ENCODE peak calls at places on chromosomes 13 and 19, in six cellular contexts. Z, J, G, B, P and D are unnamed samples.
A peak's percentile ranks its signal among the peaks of the same experiment; 100 is the strongest.

GRCh38 chr13:110304256-110304655 is 2.7 kb downstream of the COL4A1 start:
- DNase-seq in Z (peak; percentile 76), J (peak; percentile 55), G (no peak), B (no peak), P (no peak), D (no peak)

GRCh38 chr13:99847318-99847750 is 124.2 kb downstream of the ZIC5 start:
- DNase-seq in Z (no peak), J (no peak), G (no peak), B (no peak), P (no peak), D (no peak)

GRCh38 chr13:72383646-72384045 is 343.8 kb downstream of the MZT1 start:
- DNase-seq in Z (no peak), J (no peak), G (no peak), B (no peak), P (no peak), D (no peak)

GRCh38 chr19:10404888-10405808 is 1.8 kb upstream of the CDC37 start:
- DNase-seq in Z (no peak), J (peak; percentile 13), G (no peak), B (no peak), P (no peak), D (no peak)

GRCh38 chr19:709965-710714 is 1.4 kb downstream of the PALM start:
- DNase-seq in Z (no peak), J (no peak), G (peak; percentile 81), B (no peak), P (no peak), D (no peak)

GRCh38 chr13:109789262-109789661 is 2.9 kb upstream of the IRS2 start:
- DNase-seq in Z (no peak), J (no peak), G (no peak), B (no peak), P (no peak), D (no peak)

GRCh38 chr19:3281026-3281425 is 56.6 kb downstream of the CELF5 start:
- DNase-seq in Z (no peak), J (no peak), G (no peak), B (no peak), P (no peak), D (no peak)

GRCh38 chr13:33931397-33931987 is 113.5 kb downstream of the RFC3 start:
- DNase-seq in Z (peak; percentile 61), J (peak; percentile 56), G (no peak), B (peak; percentile 63), P (no peak), D (peak; percentile 30)

GRCh38 chr19:47776568-47776967 is 1.9 kb upstream of the SELENOW start:
- DNase-seq in Z (no peak), J (peak; percentile 31), G (no peak), B (no peak), P (no peak), D (peak; percentile 82)

GRCh38 chr13:51643882-51644281 is 59.6 kb downstream of the WDFY2 start:
- DNase-seq in Z (peak; percentile 87), J (peak; percentile 97), G (no peak), B (no peak), P (no peak), D (peak; percentile 73)

GRCh38 chr19:18449552-18449951 is 11.6 kb upstream of the ISYNA1 start:
- DNase-seq in Z (no peak), J (no peak), G (no peak), B (no peak), P (no peak), D (no peak)

GRCh38 chr19:18446145-18446810 is 8.3 kb upstream of the ISYNA1 start:
- DNase-seq in Z (no peak), J (no peak), G (no peak), B (no peak), P (no peak), D (no peak)

GRCh38 chr19:18445252-18445948 is 7.5 kb upstream of the ISYNA1 start:
- DNase-seq in Z (no peak), J (no peak), G (no peak), B (no peak), P (no peak), D (no peak)

GRCh38 chr19:18444513-18444912 is 6.6 kb upstream of the ISYNA1 start:
- DNase-seq in Z (no peak), J (no peak), G (no peak), B (no peak), P (no peak), D (no peak)

GRCh38 chr19:18446811-18447359 is 9.0 kb upstream of the ISYNA1 start:
- DNase-seq in Z (no peak), J (no peak), G (no peak), B (no peak), P (no peak), D (no peak)
- H3K27ac ChIP-seq in Z (no peak overlapping the region), J (no peak overlapping the region), G (no peak overlapping the region), B (peak overlapping the region; percentile 10), P (no peak overlapping the region), D (peak overlapping the region; percentile 22)

DNA sequence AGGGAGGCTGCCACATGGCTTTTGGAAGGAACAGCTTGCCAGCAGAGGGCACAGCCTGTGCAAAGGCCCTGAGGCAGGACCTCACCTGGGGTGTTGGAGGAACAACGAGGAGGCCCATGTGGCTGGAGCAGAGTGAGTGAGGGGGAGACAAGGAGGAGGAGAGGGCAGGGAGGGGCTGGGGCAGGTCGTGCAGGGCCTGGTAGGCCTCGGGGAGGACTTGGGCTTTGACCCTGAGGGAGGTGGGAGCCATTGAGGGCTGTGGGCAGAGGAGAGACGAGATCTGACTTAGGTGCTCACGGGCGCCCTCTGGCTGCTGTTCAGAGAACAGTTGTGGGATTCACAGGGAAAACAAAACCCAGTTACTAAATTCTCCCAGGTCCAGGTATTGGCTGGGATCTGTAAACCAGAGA is 25.2 kb downstream of the ZNRF4 start:
- DNase-seq in Z (no peak), J (no peak), G (no peak), B (peak; percentile 82), P (no peak), D (peak; percentile 24)
- TF ChIP-seq CTCF in Z (peak; percentile 74), J (peak; percentile 18), G (peak; percentile 24), B (peak; percentile 77), P (no peak), D (peak; percentile 59)

GRCh38 chr13:19074519-19074918 is 107.1 kb downstream of the TUBA3C start:
- DNase-seq in Z (no peak), J (no peak), G (no peak), B (no peak), P (no peak), D (no peak)
- H3K27ac ChIP-seq in Z (no peak overlapping the region), J (no peak overlapping the region), G (no peak overlapping the region), B (no peak overlapping the region), P (no peak overlapping the region), D (no peak overlapping the region)

DNA sequence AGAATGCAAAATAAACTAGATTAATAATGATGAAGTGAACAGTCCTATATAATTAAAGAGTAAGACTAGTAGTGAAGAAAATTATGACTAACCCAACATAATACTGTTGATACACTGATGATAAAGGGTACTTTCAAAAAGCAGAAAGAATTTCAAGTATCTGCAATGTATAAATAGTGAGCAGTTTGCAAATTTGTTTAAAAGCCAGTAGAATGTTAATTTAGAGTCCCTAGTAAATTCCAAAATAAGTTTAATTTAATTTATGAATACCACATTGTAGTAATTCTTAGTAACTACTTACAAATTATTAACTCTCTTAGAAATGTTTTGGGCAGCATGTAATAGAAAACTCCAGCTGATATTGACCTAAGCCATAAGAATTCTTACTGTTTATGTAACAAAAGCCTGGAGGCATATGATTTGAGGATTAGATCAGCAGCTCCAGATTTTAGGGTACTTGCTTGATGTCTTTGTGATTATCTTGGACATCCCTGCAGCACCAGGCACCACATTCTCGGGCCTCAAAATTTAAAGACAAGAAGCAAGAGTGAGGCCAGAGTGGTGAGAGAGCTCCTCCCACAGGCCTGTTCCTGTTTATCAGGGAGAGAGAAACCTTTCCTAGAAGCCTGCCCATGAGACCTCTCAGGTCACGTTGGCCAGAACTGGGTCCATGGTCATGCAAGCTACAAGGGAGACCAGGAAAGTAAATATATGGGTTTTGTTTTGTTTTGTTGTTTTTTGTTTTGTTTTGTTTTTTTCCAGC is 67.6 kb upstream of the TDRD3 start:
- DNase-seq in Z (peak; percentile 43), J (peak; percentile 29), G (no peak), B (peak; percentile 90), P (no peak), D (peak; percentile 22)
- TF ChIP-seq CTCF in Z (peak; percentile 68), J (peak; percentile 32), G (no peak), B (peak; percentile 85), P (no peak), D (peak; percentile 37)

GRCh38 chr13:21434588-21434987 is 24.5 kb downstream of the ZDHHC20 start:
- DNase-seq in Z (no peak), J (no peak), G (no peak), B (no peak), P (no peak), D (no peak)
- H3K27ac ChIP-seq in Z (no peak overlapping the region), J (no peak overlapping the region), G (no peak overlapping the region), B (no peak overlapping the region), P (no peak overlapping the region), D (no peak overlapping the region)

DNA sequence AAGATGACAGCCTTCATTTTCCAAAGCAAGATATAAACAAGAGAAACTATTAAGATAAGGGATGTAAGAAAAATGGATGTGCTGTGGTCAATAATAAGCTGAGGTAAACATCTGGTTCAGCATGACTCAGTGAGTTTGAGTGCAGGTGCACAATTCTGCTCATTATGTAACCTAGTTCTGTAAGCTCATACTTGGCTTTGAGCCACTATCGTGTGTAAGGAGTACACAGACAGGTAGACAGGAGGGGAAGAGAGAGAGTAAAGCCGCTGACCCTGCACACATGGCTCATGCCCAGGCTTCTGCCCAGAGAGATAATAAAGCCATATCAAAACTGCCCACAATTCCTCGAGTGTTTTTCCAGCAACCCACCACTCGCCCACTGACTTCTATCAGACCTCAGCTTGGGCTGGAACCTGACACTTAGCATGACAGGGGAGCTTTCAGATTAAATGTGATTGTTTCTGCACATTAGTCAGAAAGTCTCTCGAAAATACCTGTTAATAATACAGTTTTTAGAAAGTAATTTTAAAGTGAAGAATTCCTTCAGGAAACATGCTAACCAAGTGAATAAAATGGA is 51.7 kb downstream of the ZNF91 start:
- DNase-seq in Z (no peak), J (peak; percentile 7), G (no peak), B (no peak), P (no peak), D (no peak)
- TF ChIP-seq CTCF in Z (no peak), J (no peak), G (no peak), B (no peak), P (no peak), D (no peak)

GRCh38 chr13:29422015-29422414 is 173.5 kb downstream of the SLC7A1 start:
- DNase-seq in Z (no peak), J (no peak), G (no peak), B (no peak), P (no peak), D (no peak)

GRCh38 chr13:29423050-29423449 is 172.4 kb downstream of the SLC7A1 start:
- DNase-seq in Z (no peak), J (no peak), G (no peak), B (no peak), P (no peak), D (no peak)

DNA sequence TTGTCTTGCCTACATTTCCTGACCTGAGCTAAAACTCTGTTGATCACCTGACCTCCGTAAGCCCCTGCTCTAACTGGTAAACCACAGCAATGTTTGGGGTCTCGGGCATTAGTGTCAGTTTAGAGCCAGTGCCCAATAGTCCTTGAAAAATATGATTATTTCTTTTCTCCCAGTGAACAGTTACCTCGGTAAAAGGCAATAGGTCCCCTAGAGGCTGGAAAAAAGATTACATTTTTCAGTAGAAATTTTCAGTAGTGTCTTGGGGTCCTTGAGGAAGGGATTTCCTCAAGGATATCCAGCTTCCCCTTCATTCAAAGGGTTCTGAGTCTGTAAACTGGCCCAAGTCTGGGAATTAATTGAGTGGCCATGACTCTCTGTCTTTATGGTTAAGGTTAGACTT is 177.5 kb downstream of the SLC7A1 start:
- DNase-seq in Z (no peak), J (no peak), G (no peak), B (no peak), P (no peak), D (no peak)
- H3K27ac ChIP-seq in Z (no peak overlapping the region), J (no peak overlapping the region), G (no peak overlapping the region), B (no peak overlapping the region), P (no peak overlapping the region), D (no peak overlapping the region)